ENCODE peak calls at places on chromosomes 7 and 10, in six cellular contexts. O is uterus, G is IMR-90, R is ovary, T is testis, H is erythroblast. A is an unnamed sample.
A peak's percentile ranks its signal among the peaks of the same experiment; 100 is the strongest.

GRCh38 chr7:68684246-68684850 is 913.9 kb upstream of the AUTS2 start:
- DNase-seq in R (no peak), H (no peak), G (peak; percentile 17), T (peak; percentile 50), O (no peak), A (no peak)

GRCh38 chr10:96833220-96834001 is 1.3 kb downstream of the LCOR start:
- DNase-seq in T (peak; percentile 24), G (peak; percentile 23), H (peak; percentile 63), O (peak; percentile 25), R (no peak), A (peak; percentile 32)

GRCh38 chr10:29470843-29471482 is 163.8 kb downstream of the SVIL start:
- DNase-seq in H (no peak), O (no peak), R (no peak), T (no peak), G (no peak), A (no peak)

GRCh38 chr7:120165231-120165630 is 107.7 kb upstream of the KCND2 start:
- DNase-seq in O (no peak), G (no peak), T (no peak), R (no peak), H (no peak), A (no peak)

GRCh38 chr7:29194206-29194593 is 375 bp upstream of the CHN2 start:
- DNase-seq in T (peak; percentile 37), O (peak; percentile 19), H (no peak), R (peak; percentile 44), G (no peak), A (no peak)

GRCh38 chr10:17649052-17649451 is 5.1 kb downstream of the STAM start:
- DNase-seq in R (no peak), G (no peak), T (no peak), O (no peak), H (no peak), A (no peak)

GRCh38 chr10:44946201-44946600 is 13.4 kb upstream of the RASSF4 start:
- DNase-seq in O (no peak), H (no peak), G (peak; percentile 63), R (no peak), T (no peak), A (no peak)

GRCh38 chr10:103854687-103855423 is 521 bp downstream of the SH3PXD2A start:
- DNase-seq in G (peak; percentile 24), H (no peak), O (peak; percentile 65), T (peak; percentile 39), R (peak; percentile 73), A (no peak)

GRCh38 chr10:128848807-128849206 is 618.2 kb upstream of the MGMT start:
- DNase-seq in O (no peak), H (no peak), G (no peak), R (no peak), T (no peak), A (no peak)

GRCh38 chr7:132511387-132511786 is 64.9 kb downstream of the PLXNA4 start:
- DNase-seq in T (no peak), R (no peak), O (no peak), H (no peak), G (no peak), A (no peak)

GRCh38 chr10:22481687-22482539 is 136.6 kb downstream of the SPAG6 start:
- DNase-seq in H (no peak), O (no peak), R (no peak), T (no peak), G (no peak), A (no peak)

GRCh38 chr10:26733750-26734568 is 36.5 kb downstream of the PDSS1 start:
- DNase-seq in H (no peak), G (no peak), T (no peak), O (no peak), R (no peak), A (no peak)

GRCh38 chr10:110209926-110210662 is 2.7 kb downstream of the MXI1 start:
- DNase-seq in R (peak; percentile 82), H (peak; percentile 85), T (no peak), G (peak; percentile 29), O (peak; percentile 61), A (peak; percentile 45)

GRCh38 chr7:92631830-92632487 is 41.8 kb upstream of the FAM133B start:
- DNase-seq in H (no peak), G (no peak), O (no peak), T (no peak), R (no peak), A (no peak)

GRCh38 chr7:95811846-95812445 is 39.6 kb downstream of the DYNC1I1 start:
- DNase-seq in T (no peak), G (no peak), R (no peak), O (no peak), H (no peak), A (no peak)

GRCh38 chr10:30197186-30197585 is 137.8 kb upstream of the JCAD start:
- DNase-seq in R (no peak), O (no peak), T (no peak), H (no peak), G (no peak), A (no peak)

GRCh38 chr7:6385110-6385792 is 62.5 kb downstream of the DAGLB start:
- DNase-seq in R (no peak), G (peak; percentile 97), H (no peak), O (no peak), T (no peak), A (no peak)

GRCh38 chr10:53209941-53210611 is 437.5 kb upstream of the MBL2 start:
- DNase-seq in H (peak; percentile 4), T (no peak), O (no peak), G (peak; percentile 4), R (no peak), A (no peak)

GRCh38 chr7:39042706-39043105 is 65.0 kb downstream of the POU6F2 start:
- DNase-seq in O (no peak), G (no peak), R (no peak), H (no peak), T (no peak), A (no peak)

GRCh38 chr7:149320313-149321124 is 58.5 kb downstream of the ZNF783 start:
- DNase-seq in R (no peak), O (no peak), H (no peak), T (no peak), G (no peak), A (no peak)

DNA sequence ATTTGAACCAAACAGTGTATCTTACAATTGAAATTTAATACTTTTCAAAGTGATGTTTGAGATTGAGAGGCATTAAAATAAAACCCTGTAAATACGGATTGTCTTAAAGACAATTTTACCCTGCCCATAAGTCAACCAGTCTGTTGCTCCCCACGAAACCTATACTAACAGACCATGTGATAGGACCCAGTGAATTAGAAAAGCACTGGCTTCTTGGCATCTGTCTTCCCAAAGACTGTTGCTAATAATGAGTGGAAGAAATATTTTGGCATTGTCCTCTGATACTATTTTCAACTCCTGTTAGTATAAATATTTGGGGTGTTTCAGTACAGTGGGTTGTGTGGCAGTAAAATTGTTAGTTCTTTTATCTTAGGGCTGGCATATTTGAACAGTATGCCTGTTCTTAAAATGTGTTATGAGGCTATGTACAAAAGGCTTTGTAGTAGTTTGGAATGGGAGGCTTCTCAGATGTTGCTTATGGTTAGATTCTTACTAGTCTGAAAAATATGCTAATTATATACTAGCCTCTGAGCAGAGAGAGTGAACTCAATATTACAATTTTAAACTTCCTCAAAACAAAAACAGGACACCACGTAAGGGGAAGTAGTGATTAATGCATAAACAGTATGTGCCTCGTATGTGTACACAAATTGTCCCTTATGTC is 115.1 kb downstream of the ARID5B start:
- DNase-seq in T (no peak), G (peak; percentile 42), R (no peak), H (no peak), O (no peak), A (no peak)
- TF ChIP-seq POLR2A in T (no peak), G (no peak), R (no peak), H (no peak), O (no peak), A (no peak)

DNA sequence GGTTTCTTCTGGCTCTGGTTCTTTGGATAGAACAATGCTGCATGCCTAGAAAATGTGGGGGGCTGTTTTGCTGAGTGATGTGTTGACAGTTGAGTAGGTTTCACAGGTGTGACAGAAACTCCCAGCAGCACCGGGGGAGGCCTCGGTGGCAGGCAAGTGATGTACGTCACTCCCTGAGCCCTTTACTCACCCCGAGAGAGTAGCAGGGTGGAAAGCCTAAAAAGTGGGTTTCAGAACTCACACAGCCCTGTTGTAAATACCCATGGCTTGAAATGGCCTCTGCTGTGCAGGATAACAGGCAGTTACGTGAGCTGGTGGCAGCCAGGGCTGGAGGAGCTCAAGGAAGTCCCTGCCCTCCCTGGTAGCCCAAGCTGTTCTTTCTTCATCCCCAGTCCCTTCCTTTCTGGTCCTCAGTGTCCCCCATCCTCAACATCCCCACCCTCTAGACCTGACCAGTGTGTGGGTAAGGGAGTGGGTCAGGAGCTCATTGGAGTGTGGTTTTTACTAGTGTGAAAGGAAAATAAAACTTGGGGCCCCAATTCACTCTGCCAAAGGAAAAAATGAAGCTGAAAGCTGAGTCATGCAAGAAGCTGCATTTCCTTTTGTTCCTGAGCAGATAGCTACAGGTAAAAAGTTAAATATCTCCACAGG is 258.1 kb downstream of the STK31 start:
- DNase-seq in O (no peak), H (no peak), T (no peak), G (no peak), R (no peak), A (no peak)
- TF ChIP-seq POLR2A in O (no peak), H (no peak), T (no peak), G (no peak), R (no peak), A (no peak)

DNA sequence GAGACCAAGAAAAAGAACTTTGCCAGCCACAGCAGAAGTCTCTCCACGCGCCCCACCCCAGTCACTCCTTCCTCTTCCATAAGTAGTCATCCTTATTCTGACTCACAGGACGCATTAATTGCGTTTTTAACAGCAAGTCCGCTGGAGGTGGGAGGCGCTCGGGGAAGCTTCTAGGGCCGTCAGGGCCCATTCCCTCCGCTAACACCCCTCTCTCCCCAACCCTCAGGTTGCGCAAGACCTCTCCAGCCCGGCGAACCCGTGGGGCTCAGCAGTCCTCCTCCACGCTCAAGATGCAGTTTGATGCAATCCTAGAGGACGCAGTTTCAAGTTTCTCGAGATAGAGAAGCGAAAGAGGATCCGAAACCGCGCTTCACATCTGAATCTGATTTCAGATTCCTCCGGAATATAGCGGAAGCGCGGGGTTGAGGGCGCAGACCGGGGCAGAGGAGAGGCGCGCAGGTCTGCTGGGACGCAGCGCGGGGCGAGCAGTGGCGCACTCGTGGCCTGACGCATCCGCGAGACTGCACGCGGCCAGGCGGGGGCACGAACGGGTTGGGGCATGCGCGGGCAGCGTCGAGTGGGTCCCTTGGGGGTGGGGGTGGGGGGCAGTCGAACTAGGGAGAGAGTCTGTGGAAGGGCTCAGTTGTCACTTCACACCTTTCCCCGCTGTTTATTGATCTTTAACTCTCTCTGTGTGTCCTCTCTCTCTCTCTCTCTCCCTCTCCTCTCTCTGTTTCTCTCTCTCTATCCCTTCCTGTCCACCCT is 37.8 kb upstream of the PSAP start:
- DNase-seq in R (peak; percentile 91), H (peak; percentile 85), T (peak; percentile 83), G (peak; percentile 77), O (peak; percentile 91), A (peak; percentile 88)
- TF ChIP-seq POLR2A in R (peak; percentile 87), H (no peak), T (no peak), G (peak; percentile 32), O (peak; percentile 52), A (peak; percentile 74)

DNA sequence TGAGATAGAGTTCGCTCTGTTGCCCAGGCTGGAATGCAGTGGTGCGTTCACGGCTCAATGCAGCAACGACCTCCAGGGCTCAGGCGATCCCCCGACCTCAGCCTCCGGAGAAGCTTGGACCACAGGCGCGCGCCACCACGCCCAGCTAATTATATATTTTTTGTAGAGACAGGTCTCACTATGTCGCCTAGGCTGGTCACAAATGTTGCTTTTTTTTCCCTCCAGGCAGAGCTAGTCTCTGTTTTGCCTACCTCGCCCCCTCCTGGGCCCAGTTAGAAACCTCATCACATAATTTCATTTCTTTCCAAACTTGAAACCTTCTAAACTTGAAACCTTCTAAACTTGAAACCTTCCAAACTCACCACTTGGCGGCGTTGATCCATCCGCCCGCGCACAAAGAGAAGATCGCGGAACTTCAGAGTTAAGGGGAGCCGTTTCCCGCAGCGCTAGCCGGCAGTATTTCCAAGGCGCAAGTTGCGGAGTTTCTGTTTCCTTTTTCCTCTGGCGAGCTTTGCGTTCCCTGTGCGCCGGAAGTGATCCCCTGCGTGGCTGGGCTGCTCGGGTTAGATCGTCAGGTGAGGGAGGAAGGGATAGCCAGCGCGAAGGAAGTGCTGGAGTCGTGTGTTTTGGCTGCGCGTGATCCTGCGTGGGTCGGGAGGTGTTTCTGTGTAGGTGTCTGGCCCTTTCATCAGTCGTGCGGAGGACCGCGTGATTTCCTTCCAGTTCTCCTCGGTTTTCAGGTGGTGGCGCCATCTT is at the start of gene SSBP1:
- DNase-seq in R (peak; percentile 91), G (peak; percentile 96), T (peak; percentile 95), H (peak; percentile 97), O (peak; percentile 90), A (peak; percentile 86)
- TF ChIP-seq POLR2A in R (peak; percentile 59), G (peak; percentile 88), T (no peak), H (peak; percentile 96), O (no peak), A (peak; percentile 99)

A was measured in K562.